ENCODE peak calls at places on chromosomes 2 and 18, in ten cellular contexts. M is omental fat pad; U is iris pigment epithelial cell; Y is aorta; C is HFFc6; J is brain microvascular endothelial cell; R is activated naive CD4-positive, alpha-beta T cell treated with anti-CD3 and anti-CD28 coated beads, Interleukin-2, amount 50 U/mL, for 16 hours; X is bronchial epithelial cell; G is central memory CD4-positive, alpha-beta T cell; P is hypothalamus. F is an unnamed sample.

GRCh38 chr2:156430978-156431358 is 5.2 kb upstream of the GPD2 start:
- DNase-seq in P (no peak), G (no peak), R (no peak), X (peak), J (no peak), M (no peak), U (peak), Y (no peak), C (peak), F (no peak)

GRCh38 chr2:96602330-96602823 is 35.7 kb downstream of the KANSL3 start:
- DNase-seq in M (no peak), C (no peak), P (no peak), G (no peak), R (no peak), U (no peak), X (no peak), J (no peak), Y (no peak), F (no peak)

GRCh38 chr2:100584811-100585210 is 22.0 kb downstream of the PDCL3 start:
- DNase-seq in M (no peak), P (no peak), J (no peak), R (no peak), G (peak), X (no peak), U (no peak), Y (no peak), C (no peak), F (no peak)

GRCh38 chr18:58286793-58287625 is 243.0 kb downstream of the NEDD4L start:
- DNase-seq in J (no peak), C (no peak), Y (no peak), M (no peak), U (no peak), G (no peak), R (no peak), X (no peak), P (no peak), F (no peak)

GRCh38 chr18:13660510-13660909 is 65.8 kb downstream of the FAM210A start:
- DNase-seq in P (no peak), C (no peak), M (no peak), J (no peak), U (no peak), Y (no peak), G (no peak), X (no peak), R (no peak), F (no peak)

GRCh38 chr2:19580264-19580663 is 221.8 kb upstream of the OSR1 start:
- DNase-seq in M (no peak), U (no peak), X (peak), R (no peak), C (peak), J (no peak), G (no peak), Y (no peak), P (no peak), F (no peak)

GRCh38 chr2:158011055-158011771 is 90.5 kb upstream of the UPP2 start:
- DNase-seq in R (no peak), X (peak), U (peak), J (no peak), C (no peak), Y (no peak), M (no peak), P (no peak), G (no peak), F (no peak)

GRCh38 chr2:67579791-67580190 is 182.7 kb downstream of the ETAA1 start:
- DNase-seq in J (no peak), M (no peak), G (no peak), Y (no peak), R (no peak), C (no peak), U (no peak), X (no peak), P (no peak), F (no peak)

GRCh38 chr2:236014408-236015131 is 153.6 kb downstream of the GBX2 start:
- DNase-seq in G (no peak), J (no peak), R (no peak), X (no peak), P (no peak), C (no peak), U (no peak), Y (no peak), M (no peak), F (no peak)

GRCh38 chr2:197107291-197108269 is 181.1 kb upstream of the PGAP1 start:
- DNase-seq in R (no peak), X (no peak), M (no peak), G (no peak), Y (no peak), U (peak), C (peak), P (no peak), J (peak), F (no peak)

GRCh38 chr2:25362564-25363145 is 20.9 kb upstream of the DNMT3A start:
- DNase-seq in M (no peak), P (no peak), G (peak), J (no peak), Y (peak), U (no peak), R (peak), X (peak), C (no peak), F (peak)

GRCh38 chr18:73461038-73461779 is 593.4 kb upstream of the NETO1 start:
- DNase-seq in Y (no peak), R (no peak), U (no peak), P (no peak), J (no peak), C (no peak), G (no peak), X (no peak), M (no peak), F (no peak)

GRCh38 chr2:627340-627709 is 49.9 kb downstream of the TMEM18 start:
- DNase-seq in X (no peak), R (no peak), C (no peak), J (no peak), Y (no peak), U (no peak), G (no peak), P (no peak), M (no peak), F (no peak)

GRCh38 chr2:128236491-128237035 is 82.1 kb downstream of the HS6ST1 start:
- DNase-seq in U (peak), G (no peak), C (peak), P (no peak), X (peak), Y (no peak), R (no peak), J (peak), M (no peak), F (no peak)

GRCh38 chr2:67446504-67446911 is 49.4 kb downstream of the ETAA1 start:
- DNase-seq in Y (no peak), R (no peak), G (no peak), C (peak), J (peak), M (no peak), U (peak), P (no peak), X (peak), F (no peak)